ENCODE peak calls at places on chromosomes 7 and 10, in ten cellular contexts. Y, P, W, F, L, M, G, O, B and N are unnamed samples.

GRCh38 chr10:73494877-73495225 is 973 bp downstream of the PPP3CB start:
- DNase-seq in Y (no peak), P (no peak), W (no peak), F (no peak), L (no peak), M (no peak), G (no peak), O (no peak), B (no peak), N (no peak)

GRCh38 chr10:5929442-5929841 is 39.4 kb downstream of the FBH1 start:
- DNase-seq in Y (no peak), P (no peak), W (no peak), F (no peak), L (no peak), M (no peak), G (no peak), O (no peak), B (no peak), N (no peak)

GRCh38 chr10:113259841-113260240 is 293.0 kb upstream of the HABP2 start:
- DNase-seq in Y (no peak), P (no peak), W (no peak), F (no peak), L (no peak), M (no peak), G (no peak), O (no peak), B (no peak), N (no peak)

GRCh38 chr7:99740573-99741437 is 5.8 kb upstream of the CYP3A7 start:
- DNase-seq in Y (no peak), P (no peak), W (no peak), F (no peak), L (no peak), M (no peak), G (no peak), O (peak), B (no peak), N (no peak)

GRCh38 chr10:131822013-131822693 is 78.7 kb upstream of the PPP2R2D start:
- DNase-seq in Y (peak), P (no peak), W (no peak), F (no peak), L (no peak), M (no peak), G (no peak), O (no peak), B (peak), N (no peak)

GRCh38 chr7:101581891-101582290 is 47.2 kb downstream of the MYL10 start:
- DNase-seq in Y (no peak), P (no peak), W (no peak), F (no peak), L (no peak), M (no peak), G (no peak), O (no peak), B (no peak), N (no peak)

GRCh38 chr10:122007415-122007814 is 18.5 kb downstream of the TACC2 start:
- DNase-seq in Y (no peak), P (no peak), W (no peak), F (no peak), L (no peak), M (no peak), G (no peak), O (no peak), B (no peak), N (no peak)

GRCh38 chr7:9869566-9869965 is 1104.1 kb upstream of the PHF14 start:
- DNase-seq in Y (no peak), P (no peak), W (no peak), F (no peak), L (no peak), M (no peak), G (no peak), O (no peak), B (no peak), N (no peak)

GRCh38 chr7:37336259-37336658 is 112.4 kb downstream of the ELMO1 start:
- DNase-seq in Y (no peak), P (no peak), W (no peak), F (no peak), L (no peak), M (no peak), G (peak), O (no peak), B (no peak), N (no peak)

GRCh38 chr7:45220846-45221245 is 63.3 kb downstream of the RAMP3 start:
- DNase-seq in Y (no peak), P (no peak), W (no peak), F (no peak), L (no peak), M (no peak), G (no peak), O (no peak), B (no peak), N (no peak)

GRCh38 chr7:46206474-46207060 is 285.5 kb upstream of the IGFBP3 start:
- DNase-seq in Y (peak), P (no peak), W (no peak), F (no peak), L (no peak), M (no peak), G (no peak), O (no peak), B (no peak), N (no peak)

GRCh38 chr10:116779076-116779687 is 36.8 kb upstream of the HSPA12A start:
- DNase-seq in Y (no peak), P (no peak), W (no peak), F (no peak), L (no peak), M (no peak), G (no peak), O (peak), B (no peak), N (no peak)

GRCh38 chr10:77873558-77874380 is 52.8 kb downstream of the DLG5 start:
- DNase-seq in Y (peak), P (peak), W (no peak), F (no peak), L (peak), M (no peak), G (peak), O (peak), B (no peak), N (no peak)

GRCh38 chr7:5396542-5396941 is 27.1 kb downstream of the TNRC18 start:
- DNase-seq in Y (peak), P (peak), W (no peak), F (peak), L (peak), M (peak), G (peak), O (peak), B (no peak), N (peak)

GRCh38 chr10:48455392-48456151 is 149.1 kb downstream of the MAPK8 start:
- DNase-seq in Y (peak), P (no peak), W (no peak), F (no peak), L (no peak), M (no peak), G (no peak), O (no peak), B (no peak), N (no peak)

GRCh38 chr7:66454600-66455225 is 174.0 kb upstream of the KCTD7 start:
- DNase-seq in Y (no peak), P (no peak), W (no peak), F (no peak), L (no peak), M (no peak), G (no peak), O (no peak), B (no peak), N (no peak)

GRCh38 chr7:88105231-88105630 is 114.6 kb downstream of the SRI start:
- DNase-seq in Y (no peak), P (no peak), W (no peak), F (no peak), L (no peak), M (no peak), G (no peak), O (no peak), B (no peak), N (no peak)

GRCh38 chr7:2104716-2105115 is 128.0 kb downstream of the MAD1L1 start:
- DNase-seq in Y (no peak), P (no peak), W (no peak), F (no peak), L (no peak), M (no peak), G (no peak), O (no peak), B (no peak), N (no peak)

GRCh38 chr7:3168869-3169268 is 125.2 kb upstream of the CARD11 start:
- DNase-seq in Y (no peak), P (no peak), W (no peak), F (no peak), L (no peak), M (no peak), G (no peak), O (no peak), B (no peak), N (no peak)

GRCh38 chr7:152556013-152556412 is 119.9 kb downstream of the XRCC2 start:
- DNase-seq in Y (no peak), P (no peak), W (no peak), F (no peak), L (no peak), M (no peak), G (no peak), O (no peak), B (no peak), N (no peak)

GRCh38 chr10:86160890-86161585 is 205.6 kb downstream of the GRID1 start:
- DNase-seq in Y (no peak), P (no peak), W (no peak), F (no peak), L (no peak), M (no peak), G (no peak), O (no peak), B (no peak), N (no peak)

GRCh38 chr10:84423729-84424128 is 95.3 kb downstream of the CCSER2 start:
- DNase-seq in Y (no peak), P (no peak), W (no peak), F (no peak), L (no peak), M (no peak), G (no peak), O (peak), B (no peak), N (no peak)

GRCh38 chr10:110762849-110763211 is 108.9 kb upstream of the PDCD4 start:
- DNase-seq in Y (no peak), P (no peak), W (no peak), F (no peak), L (no peak), M (no peak), G (no peak), O (no peak), B (no peak), N (no peak)

GRCh38 chr7:99001482-99002145 is 123.3 kb downstream of the TRRAP start:
- DNase-seq in Y (no peak), P (no peak), W (no peak), F (no peak), L (no peak), M (no peak), G (peak), O (no peak), B (no peak), N (no peak)

GRCh38 chr7:81333536-81333935 is 414.7 kb upstream of the SEMA3C start:
- DNase-seq in Y (no peak), P (no peak), W (no peak), F (no peak), L (no peak), M (no peak), G (no peak), O (no peak), B (no peak), N (no peak)

GRCh38 chr10:84188815-84189214 is 5.5 kb upstream of the CDHR1 start:
- DNase-seq in Y (no peak), P (no peak), W (no peak), F (no peak), L (no peak), M (no peak), G (no peak), O (no peak), B (no peak), N (no peak)

GRCh38 chr7:16599860-16600259 is 45.7 kb downstream of the ANKMY2 start:
- DNase-seq in Y (no peak), P (no peak), W (peak), F (no peak), L (no peak), M (no peak), G (no peak), O (no peak), B (no peak), N (no peak)

GRCh38 chr10:90023950-90024349 is 322.6 kb downstream of the KIF20B start:
- DNase-seq in Y (no peak), P (no peak), W (peak), F (no peak), L (no peak), M (no peak), G (no peak), O (no peak), B (no peak), N (no peak)

GRCh38 chr7:5702876-5703571 is 78.4 kb downstream of the RNF216 start:
- DNase-seq in Y (no peak), P (no peak), W (no peak), F (no peak), L (peak), M (peak), G (no peak), O (peak), B (no peak), N (no peak)

GRCh38 chr10:49625411-49625810 is 11.6 kb downstream of the CHAT start:
- DNase-seq in Y (no peak), P (no peak), W (no peak), F (no peak), L (no peak), M (no peak), G (no peak), O (no peak), B (peak), N (no peak)

GRCh38 chr10:131655101-131655849 is 245.5 kb upstream of the PPP2R2D start:
- DNase-seq in Y (peak), P (no peak), W (no peak), F (no peak), L (no peak), M (no peak), G (no peak), O (no peak), B (peak), N (no peak)

GRCh38 chr7:28855538-28856217 is 102.5 kb downstream of the TRIL start:
- DNase-seq in Y (no peak), P (no peak), W (no peak), F (no peak), L (peak), M (no peak), G (no peak), O (peak), B (no peak), N (no peak)

GRCh38 chr10:86651631-86652331 is 2.6 kb upstream of the OPN4 start:
- DNase-seq in Y (peak), P (no peak), W (no peak), F (no peak), L (no peak), M (no peak), G (no peak), O (no peak), B (no peak), N (no peak)

GRCh38 chr10:97179731-97180366 is 5.9 kb downstream of the SLIT1 start:
- DNase-seq in Y (no peak), P (no peak), W (peak), F (no peak), L (no peak), M (peak), G (no peak), O (peak), B (peak), N (no peak)